ENCODE peak calls at places on chromosomes 1 and 21, in four cellular contexts. One of them, this sample, is unnamed.

GRCh38 chr1:179083031-179083345 is 1.1 kb downstream of the TOR3A start:
- DNase-seq in thoracic aorta: no peak
- DNase-seq in K562: no peak
- DNase-seq in LNCaP clone FGC: no peak
- DNase-seq in this sample: no peak

GRCh38 chr1:32867671-32868070 is 3.0 kb downstream of the FNDC5 start:
- DNase-seq in thoracic aorta: no peak
- DNase-seq in LNCaP clone FGC: no peak
- DNase-seq in K562: no peak
- DNase-seq in this sample: no peak

GRCh38 chr1:13593511-13594131 is 10.0 kb downstream of the PDPN start:
- DNase-seq in thoracic aorta: no peak
- DNase-seq in K562: no peak
- DNase-seq in LNCaP clone FGC: no peak
- DNase-seq in this sample: peak; percentile 60

GRCh38 chr1:3002349-3003038 is 18.8 kb upstream of the ACTRT2 start:
- DNase-seq in K562: no peak
- DNase-seq in LNCaP clone FGC: no peak
- DNase-seq in thoracic aorta: no peak
- DNase-seq in this sample: no peak

GRCh38 chr1:179230251-179230650 is 774 bp upstream of the ABL2 start:
- DNase-seq in K562: no peak
- DNase-seq in thoracic aorta: no peak
- DNase-seq in LNCaP clone FGC: no peak
- DNase-seq in this sample: no peak

GRCh38 chr21:46038871-46039397 is 57.4 kb downstream of the COL6A1 start:
- DNase-seq in thoracic aorta: peak; percentile 67
- DNase-seq in K562: no peak
- DNase-seq in LNCaP clone FGC: no peak
- DNase-seq in this sample: no peak

GRCh38 chr1:56200446-56200845 is 378.9 kb downstream of the PLPP3 start:
- DNase-seq in K562: no peak
- DNase-seq in thoracic aorta: no peak
- DNase-seq in LNCaP clone FGC: no peak
- DNase-seq in this sample: no peak

GRCh38 chr1:39917825-39918224 is 16.1 kb upstream of the MYCL start:
- DNase-seq in LNCaP clone FGC: no peak
- DNase-seq in K562: no peak
- DNase-seq in thoracic aorta: no peak
- DNase-seq in this sample: no peak

GRCh38 chr1:202589190-202589680 is 121.0 kb downstream of the SYT2 start:
- DNase-seq in K562: no peak
- DNase-seq in thoracic aorta: peak; percentile 92
- DNase-seq in LNCaP clone FGC: no peak
- DNase-seq in this sample: peak; percentile 46

GRCh38 chr1:19648689-19649088 is 4.6 kb downstream of the NBL1 start:
- DNase-seq in K562: no peak
- DNase-seq in thoracic aorta: no peak
- DNase-seq in LNCaP clone FGC: peak; percentile 10
- DNase-seq in this sample: no peak

GRCh38 chr1:9273177-9273576 is 19.5 kb upstream of the SPSB1 start:
- DNase-seq in K562: no peak
- DNase-seq in thoracic aorta: no peak
- DNase-seq in LNCaP clone FGC: no peak
- DNase-seq in this sample: no peak

GRCh38 chr1:203600782-203601513 is 25.7 kb upstream of the ATP2B4 start:
- DNase-seq in LNCaP clone FGC: no peak
- DNase-seq in thoracic aorta: no peak
- DNase-seq in K562: no peak
- DNase-seq in this sample: no peak

GRCh38 chr1:212238552-212238951 is 46.7 kb upstream of the PPP2R5A start:
- DNase-seq in thoracic aorta: no peak
- DNase-seq in K562: no peak
- DNase-seq in LNCaP clone FGC: peak; percentile 58
- DNase-seq in this sample: no peak

GRCh38 chr1:235601087-235601486 is 48.5 kb downstream of the GNG4 start:
- DNase-seq in LNCaP clone FGC: no peak
- DNase-seq in thoracic aorta: no peak
- DNase-seq in K562: peak; percentile 37
- DNase-seq in this sample: no peak

GRCh38 chr1:235595079-235595478 is 54.5 kb downstream of the GNG4 start:
- DNase-seq in K562: no peak
- DNase-seq in LNCaP clone FGC: no peak
- DNase-seq in thoracic aorta: no peak
- DNase-seq in this sample: no peak

GRCh38 chr1:235599536-235599935 is 50.0 kb downstream of the GNG4 start:
- DNase-seq in K562: peak; percentile 64
- DNase-seq in thoracic aorta: no peak
- DNase-seq in LNCaP clone FGC: no peak
- DNase-seq in this sample: no peak

GRCh38 chr1:235597867-235598553 is 51.6 kb downstream of the GNG4 start:
- DNase-seq in K562: peak; percentile 37
- DNase-seq in LNCaP clone FGC: no peak
- DNase-seq in thoracic aorta: no peak
- DNase-seq in this sample: no peak
- TF ChIP-seq CTCF in K562: peak; percentile 50
- TF ChIP-seq CTCF in LNCaP clone FGC: peak; percentile 6
- TF ChIP-seq CTCF in thoracic aorta: no peak
- TF ChIP-seq CTCF in this sample: no peak

GRCh38 chr1:26161408-26162219 is 2.7 kb downstream of the FAM110D start:
- DNase-seq in LNCaP clone FGC: no peak
- DNase-seq in thoracic aorta: no peak
- DNase-seq in K562: peak; percentile 95
- DNase-seq in this sample: no peak
- TF ChIP-seq CTCF in LNCaP clone FGC: peak; percentile 31
- TF ChIP-seq CTCF in thoracic aorta: no peak
- TF ChIP-seq CTCF in K562: peak; percentile 63
- TF ChIP-seq CTCF in this sample: no peak

DNA sequence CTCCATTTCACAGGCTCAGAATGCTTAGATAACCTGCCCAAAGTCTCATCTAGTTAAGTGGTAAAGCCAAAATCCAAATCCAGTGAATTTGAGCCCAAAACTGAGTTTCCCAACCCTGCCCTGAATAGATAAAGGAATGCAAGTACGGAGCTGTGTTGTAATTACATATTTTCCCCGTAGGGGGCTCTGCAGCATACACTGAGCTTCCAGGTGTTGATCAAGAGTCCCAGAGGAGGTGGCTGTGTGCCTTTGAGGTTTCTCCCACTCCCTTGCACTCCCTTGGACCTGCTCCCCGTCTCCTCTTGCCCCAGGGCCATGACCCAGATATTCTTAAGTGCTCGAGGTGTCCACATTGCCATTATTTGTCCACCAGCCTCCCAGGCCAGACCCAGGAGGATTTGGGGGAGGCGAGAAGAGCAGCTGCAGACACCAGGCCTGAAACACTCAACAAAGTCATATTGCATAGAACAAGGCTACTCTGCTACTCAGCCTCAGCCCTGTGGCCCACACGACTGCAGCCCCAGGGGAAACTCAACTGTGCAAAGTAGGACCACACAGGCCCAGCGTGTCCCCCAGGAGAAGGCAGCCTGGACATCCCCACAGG is 18.4 kb upstream of the LY9 start:
- DNase-seq in K562: peak; percentile 53
- DNase-seq in LNCaP clone FGC: no peak
- DNase-seq in thoracic aorta: no peak
- DNase-seq in this sample: no peak
- TF ChIP-seq CTCF in K562: peak; percentile 74
- TF ChIP-seq CTCF in LNCaP clone FGC: peak; percentile 46
- TF ChIP-seq CTCF in thoracic aorta: no peak
- TF ChIP-seq CTCF in this sample: no peak

GRCh38 chr1:5597171-5597864 is 394.9 kb downstream of the NPHP4 start:
- DNase-seq in thoracic aorta: no peak
- DNase-seq in LNCaP clone FGC: no peak
- DNase-seq in K562: no peak
- DNase-seq in this sample: no peak
- TF ChIP-seq CTCF in thoracic aorta: no peak
- TF ChIP-seq CTCF in LNCaP clone FGC: no peak
- TF ChIP-seq CTCF in K562: no peak
- TF ChIP-seq CTCF in this sample: no peak

GRCh38 chr1:169133801-169134558 is 27.5 kb downstream of the ATP1B1 start:
- DNase-seq in thoracic aorta: no peak
- DNase-seq in K562: no peak
- DNase-seq in LNCaP clone FGC: no peak
- DNase-seq in this sample: no peak
- TF ChIP-seq CTCF in thoracic aorta: no peak
- TF ChIP-seq CTCF in K562: peak; percentile 41
- TF ChIP-seq CTCF in LNCaP clone FGC: peak; percentile 38
- TF ChIP-seq CTCF in this sample: no peak

GRCh38 chr1:114289321-114289720 is 135.7 kb upstream of the SYT6 start:
- DNase-seq in K562: no peak
- DNase-seq in thoracic aorta: no peak
- DNase-seq in LNCaP clone FGC: no peak
- DNase-seq in this sample: no peak

GRCh38 chr1:114282751-114283403 is 129.2 kb upstream of the SYT6 start:
- DNase-seq in thoracic aorta: peak; percentile 63
- DNase-seq in K562: peak; percentile 92
- DNase-seq in LNCaP clone FGC: peak; percentile 69
- DNase-seq in this sample: peak; percentile 95

GRCh38 chr1:114286960-114287359 is 133.3 kb upstream of the SYT6 start:
- DNase-seq in thoracic aorta: no peak
- DNase-seq in LNCaP clone FGC: no peak
- DNase-seq in K562: no peak
- DNase-seq in this sample: no peak

DNA sequence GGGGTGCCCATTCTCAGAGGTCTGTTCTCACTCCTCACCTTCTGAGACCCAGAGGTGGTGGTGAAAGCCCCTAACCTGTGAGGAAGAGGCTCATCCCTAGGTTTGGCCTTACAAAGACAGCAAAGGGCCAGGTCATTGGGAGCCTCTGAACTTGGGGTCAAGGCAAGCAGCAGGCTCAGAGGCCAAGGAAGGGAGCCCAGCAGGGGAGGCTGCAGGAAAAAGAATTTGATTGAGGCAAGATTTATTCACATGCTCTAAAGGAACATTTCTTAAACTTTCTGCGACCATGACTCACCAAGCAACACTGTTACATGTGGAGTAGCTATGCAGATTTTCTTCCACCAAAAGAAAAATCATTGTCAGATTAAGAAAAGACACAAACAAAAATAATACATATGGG is 132.5 kb upstream of the SYT6 start:
- DNase-seq in K562: no peak
- DNase-seq in LNCaP clone FGC: no peak
- DNase-seq in thoracic aorta: no peak
- DNase-seq in this sample: no peak
- TF ChIP-seq CTCF in K562: peak; percentile 16
- TF ChIP-seq CTCF in LNCaP clone FGC: no peak
- TF ChIP-seq CTCF in thoracic aorta: no peak
- TF ChIP-seq CTCF in this sample: no peak

DNA sequence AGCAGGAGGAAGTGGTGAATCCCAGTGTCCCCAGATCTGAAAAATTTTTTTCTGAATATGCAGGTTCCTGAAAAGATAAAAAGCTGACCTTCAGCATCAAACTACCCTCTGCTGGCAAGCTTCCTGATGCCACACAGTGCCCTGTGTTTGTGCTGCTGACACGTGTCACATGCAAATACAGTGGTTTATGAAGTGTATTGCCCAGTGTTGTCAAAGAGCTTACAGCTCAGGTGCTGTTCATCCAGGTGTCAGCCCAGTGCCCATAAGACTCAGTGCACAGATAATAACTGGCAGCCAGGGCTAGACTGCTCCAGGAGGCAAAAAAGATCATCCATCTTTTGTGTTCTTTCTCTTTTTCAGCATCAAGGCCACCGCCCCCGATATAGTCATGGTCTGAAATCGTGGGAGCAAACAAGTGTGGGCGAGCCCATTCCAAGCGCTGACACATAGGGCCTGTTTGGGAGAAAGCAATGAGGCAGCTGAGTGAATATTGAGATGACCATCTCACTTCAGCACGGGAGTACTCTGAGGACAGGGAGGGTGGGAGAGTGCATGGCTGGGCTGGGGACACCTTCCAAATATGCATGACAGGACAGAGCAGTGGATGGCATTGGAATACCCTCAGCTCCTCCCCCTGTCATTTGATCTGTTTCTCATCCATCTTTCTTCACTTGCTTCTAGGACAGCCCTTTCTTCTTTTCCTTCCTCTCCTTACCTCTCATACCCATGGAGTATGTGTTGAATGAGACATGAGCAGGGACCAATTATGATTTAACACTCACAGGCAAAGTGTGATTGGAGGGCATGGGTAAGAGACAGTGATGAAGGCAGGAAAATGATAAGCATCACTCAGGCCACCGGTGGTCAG is 6.4 kb upstream of the KCNK1 start:
- DNase-seq in LNCaP clone FGC: no peak
- DNase-seq in K562: no peak
- DNase-seq in thoracic aorta: no peak
- DNase-seq in this sample: no peak
- TF ChIP-seq CTCF in LNCaP clone FGC: no peak
- TF ChIP-seq CTCF in K562: no peak
- TF ChIP-seq CTCF in thoracic aorta: no peak
- TF ChIP-seq CTCF in this sample: no peak

DNA sequence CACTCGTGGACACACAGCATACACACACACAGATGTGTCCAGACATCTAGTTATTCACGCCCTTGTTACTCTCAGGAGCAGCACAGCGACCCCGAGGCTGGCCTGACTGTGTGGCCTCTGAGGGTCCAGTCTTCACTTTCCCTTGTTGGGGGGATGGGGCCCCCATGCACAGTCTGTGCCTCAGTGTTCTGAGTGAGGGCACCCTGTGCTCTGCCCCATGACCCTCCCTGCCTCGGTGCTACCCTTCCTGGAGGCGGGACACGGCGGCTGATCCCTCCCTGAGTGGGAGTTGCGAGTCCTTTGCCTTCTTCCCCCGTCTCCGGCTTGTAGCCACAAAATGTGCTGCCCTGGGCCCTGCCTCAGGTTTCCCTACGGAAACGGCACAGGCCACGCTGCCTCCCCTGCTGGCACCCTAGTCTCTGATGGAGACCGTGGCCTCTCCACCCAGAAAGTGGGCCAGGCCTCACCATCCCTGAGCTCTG is 8.6 kb downstream of the CSTB start:
- DNase-seq in K562: no peak
- DNase-seq in thoracic aorta: no peak
- DNase-seq in LNCaP clone FGC: no peak
- DNase-seq in this sample: no peak
- TF ChIP-seq CTCF in K562: no peak
- TF ChIP-seq CTCF in thoracic aorta: no peak
- TF ChIP-seq CTCF in LNCaP clone FGC: no peak
- TF ChIP-seq CTCF in this sample: no peak